ENCODE peak calls at places on chromosome 12, in eight cellular contexts. U, V, N, J, F, S, I and W are unnamed samples.
A peak's percentile ranks its signal among the peaks of the same experiment; 100 is the strongest.

GRCh38 chr12:2751230-2751629 is 43.5 kb upstream of the FKBP4 start:
- DNase-seq in U (no peak), V (no peak), N (no peak), J (no peak), F (no peak), S (no peak), I (no peak), W (no peak)

GRCh38 chr12:121167232-121167820 is 34.6 kb downstream of the P2RX7 start:
- DNase-seq in U (no peak), V (peak; percentile 67), N (no peak), J (no peak), F (no peak), S (no peak), I (no peak), W (no peak)

GRCh38 chr12:96359328-96359727 is 40.9 kb downstream of the CDK17 start:
- DNase-seq in U (peak; percentile 30), V (no peak), N (no peak), J (no peak), F (no peak), S (no peak), I (no peak), W (no peak)

GRCh38 chr12:81300454-81300853 is 222.6 kb downstream of the ACSS3 start:
- DNase-seq in U (no peak), V (peak; percentile 10), N (no peak), J (no peak), F (no peak), S (no peak), I (no peak), W (no peak)

GRCh38 chr12:112901271-112901670 is 5.5 kb upstream of the OAS1 start:
- DNase-seq in U (no peak), V (no peak), N (no peak), J (no peak), F (no peak), S (no peak), I (no peak), W (no peak)

GRCh38 chr12:52139579-52140062 is 52.2 kb downstream of the KRT80 start:
- DNase-seq in U (peak; percentile 91), V (no peak), N (no peak), J (no peak), F (no peak), S (no peak), I (no peak), W (no peak)

GRCh38 chr12:113476093-113476986 is 4.7 kb upstream of the LHX5 start:
- DNase-seq in U (no peak), V (no peak), N (no peak), J (no peak), F (no peak), S (no peak), I (no peak), W (no peak)

GRCh38 chr12:115569694-115570093 is 707.8 kb downstream of the MED13L start:
- DNase-seq in U (no peak), V (no peak), N (no peak), J (no peak), F (no peak), S (no peak), I (no peak), W (no peak)

GRCh38 chr12:48296586-48297396 is 53.9 kb downstream of the ZNF641 start:
- DNase-seq in U (peak; percentile 44), V (peak; percentile 91), N (peak; percentile 10), J (peak; percentile 77), F (peak; percentile 26), S (peak; percentile 78), I (peak; percentile 90), W (peak; percentile 26)

GRCh38 chr12:6724409-6724797 is 557 bp downstream of the COPS7A start:
- DNase-seq in U (no peak), V (no peak), N (no peak), J (no peak), F (no peak), S (no peak), I (peak; percentile 53), W (no peak)

GRCh38 chr12:52903855-52904508 is 894 bp downstream of the KRT8 start:
- DNase-seq in U (peak; percentile 60), V (peak; percentile 73), N (no peak), J (peak; percentile 46), F (no peak), S (no peak), I (peak; percentile 71), W (no peak)

GRCh38 chr12:91947459-91947858 is 198.2 kb downstream of the BTG1 start:
- DNase-seq in U (no peak), V (no peak), N (no peak), J (no peak), F (no peak), S (no peak), I (no peak), W (no peak)

GRCh38 chr12:1212529-1212928 is 221.5 kb downstream of the ERC1 start:
- DNase-seq in U (no peak), V (no peak), N (no peak), J (no peak), F (no peak), S (no peak), I (no peak), W (no peak)

GRCh38 chr12:11746024-11746771 is 96.7 kb downstream of the ETV6 start:
- DNase-seq in U (peak; percentile 78), V (peak; percentile 83), N (no peak), J (no peak), F (no peak), S (no peak), I (no peak), W (peak; percentile 97)

GRCh38 chr12:101924647-101925046 is 47.3 kb downstream of the DRAM1 start:
- DNase-seq in U (peak; percentile 39), V (peak; percentile 41), N (no peak), J (no peak), F (no peak), S (no peak), I (no peak), W (no peak)

GRCh38 chr12:12582895-12583303 is 20.2 kb upstream of the DUSP16 start:
- DNase-seq in U (no peak), V (peak; percentile 21), N (no peak), J (no peak), F (no peak), S (no peak), I (no peak), W (peak; percentile 84)

GRCh38 chr12:5026342-5026938 is 17.2 kb upstream of the KCNA5 start:
- DNase-seq in U (no peak), V (no peak), N (no peak), J (no peak), F (no peak), S (no peak), I (no peak), W (no peak)

GRCh38 chr12:6335451-6336078 is 6.3 kb downstream of the TNFRSF1A start:
- DNase-seq in U (peak; percentile 53), V (peak; percentile 89), N (peak; percentile 53), J (peak; percentile 76), F (no peak), S (no peak), I (peak; percentile 87), W (peak; percentile 65)

GRCh38 chr12:124780752-124781685 is 82.6 kb downstream of the SCARB1 start:
- DNase-seq in U (no peak), V (no peak), N (no peak), J (no peak), F (no peak), S (no peak), I (no peak), W (no peak)

GRCh38 chr12:132408001-132408400 is 78.6 kb upstream of the GALNT9 start:
- DNase-seq in U (no peak), V (no peak), N (no peak), J (no peak), F (no peak), S (no peak), I (no peak), W (no peak)
- H3K27ac ChIP-seq in U (peak overlapping the region; percentile 53), V (no peak overlapping the region), N (no peak overlapping the region), J (no peak overlapping the region), F (no peak overlapping the region), S (no peak overlapping the region), I (no peak overlapping the region), W (no peak overlapping the region)

GRCh38 chr12:127500513-127500912 is 766.5 kb upstream of the TMEM132C start:
- DNase-seq in U (no peak), V (no peak), N (no peak), J (no peak), F (no peak), S (no peak), I (no peak), W (no peak)

GRCh38 chr12:127501916-127502315 is 765.1 kb upstream of the TMEM132C start:
- DNase-seq in U (no peak), V (no peak), N (no peak), J (no peak), F (no peak), S (no peak), I (no peak), W (no peak)

GRCh38 chr12:127507336-127507735 is 759.6 kb upstream of the TMEM132C start:
- DNase-seq in U (no peak), V (no peak), N (no peak), J (no peak), F (no peak), S (no peak), I (no peak), W (no peak)

GRCh38 chr12:127504874-127505273 is 762.1 kb upstream of the TMEM132C start:
- DNase-seq in U (no peak), V (no peak), N (no peak), J (no peak), F (no peak), S (no peak), I (no peak), W (no peak)

GRCh38 chr12:127503221-127503620 is 763.7 kb upstream of the TMEM132C start:
- DNase-seq in U (no peak), V (no peak), N (no peak), J (no peak), F (no peak), S (no peak), I (no peak), W (no peak)
- H3K27ac ChIP-seq in U (no peak overlapping the region), V (no peak overlapping the region), N (no peak overlapping the region), J (no peak overlapping the region), F (no peak overlapping the region), S (no peak overlapping the region), I (no peak overlapping the region), W (no peak overlapping the region)

GRCh38 chr12:67147030-67147429 is 122.1 kb upstream of the CAND1 start:
- DNase-seq in U (no peak), V (no peak), N (no peak), J (no peak), F (no peak), S (no peak), I (no peak), W (no peak)
- H3K27ac ChIP-seq in U (no peak overlapping the region), V (no peak overlapping the region), N (no peak overlapping the region), J (no peak overlapping the region), F (no peak overlapping the region), S (no peak overlapping the region), I (no peak overlapping the region), W (no peak overlapping the region)

GRCh38 chr12:111412830-111413441 is 7.2 kb downstream of the SH2B3 start:
- DNase-seq in U (no peak), V (no peak), N (no peak), J (no peak), F (no peak), S (no peak), I (no peak), W (no peak)

GRCh38 chr12:111412007-111412829 is 6.5 kb downstream of the SH2B3 start:
- DNase-seq in U (no peak), V (peak; percentile 44), N (no peak), J (no peak), F (peak; percentile 23), S (no peak), I (no peak), W (no peak)

GRCh38 chr12:111409403-111410228 is 3.9 kb downstream of the SH2B3 start:
- DNase-seq in U (no peak), V (peak; percentile 90), N (no peak), J (peak; percentile 48), F (no peak), S (no peak), I (peak; percentile 67), W (no peak)

GRCh38 chr12:111410229-111411186 is 4.8 kb downstream of the SH2B3 start:
- DNase-seq in U (no peak), V (peak; percentile 52), N (no peak), J (no peak), F (no peak), S (no peak), I (peak; percentile 48), W (no peak)

GRCh38 chr12:111411187-111411764 is 5.6 kb downstream of the SH2B3 start:
- DNase-seq in U (no peak), V (no peak), N (no peak), J (no peak), F (no peak), S (no peak), I (no peak), W (no peak)
- H3K27ac ChIP-seq in U (peak overlapping the region; percentile 69), V (no peak overlapping the region), N (no peak overlapping the region), J (peak overlapping the region; percentile 38), F (peak overlapping the region; percentile 83), S (peak overlapping the region; percentile 57), I (peak overlapping the region; percentile 86), W (no peak overlapping the region)